ENCODE peak calls at places on chromosomes 12 and 14, in nine cellular contexts. E, I, L, X, P, Z, J, G and A are unnamed samples.

GRCh38 chr12:57760347-57760982 is 5.6 kb downstream of the MARCHF9 start:
- DNase-seq in E (no peak), I (no peak), L (no peak), X (no peak), P (no peak), Z (no peak), J (no peak), G (no peak), A (no peak)

GRCh38 chr12:32344047-32344446 is 55.3 kb upstream of the FGD4 start:
- DNase-seq in E (no peak), I (no peak), L (no peak), X (no peak), P (no peak), Z (no peak), J (no peak), G (no peak), A (no peak)

GRCh38 chr12:45918818-45919217 is 71.6 kb downstream of the SCAF11 start:
- DNase-seq in E (peak; percentile 23), I (no peak), L (no peak), X (no peak), P (no peak), Z (no peak), J (no peak), G (no peak), A (no peak)

GRCh38 chr12:16003460-16003859 is 92.3 kb downstream of the DERA start:
- DNase-seq in E (no peak), I (no peak), L (no peak), X (no peak), P (no peak), Z (no peak), J (no peak), G (no peak), A (no peak)

GRCh38 chr12:65925626-65926025 is 101.3 kb downstream of the HMGA2 start:
- DNase-seq in E (no peak), I (no peak), L (no peak), X (no peak), P (no peak), Z (no peak), J (no peak), G (no peak), A (no peak)

GRCh38 chr12:16828891-16829290 is 222.9 kb upstream of the LMO3 start:
- DNase-seq in E (no peak), I (no peak), L (no peak), X (no peak), P (no peak), Z (no peak), J (no peak), G (no peak), A (no peak)

GRCh38 chr12:98816720-98817119 is 171.6 kb downstream of the APAF1 start:
- DNase-seq in E (no peak), I (no peak), L (no peak), X (no peak), P (no peak), Z (no peak), J (no peak), G (no peak), A (no peak)

GRCh38 chr12:66665416-66665815 is 13.5 kb downstream of the GRIP1 start:
- DNase-seq in E (no peak), I (no peak), L (no peak), X (no peak), P (no peak), Z (no peak), J (no peak), G (no peak), A (no peak)

GRCh38 chr14:72634910-72635647 is 258.8 kb downstream of the DPF3 start:
- DNase-seq in E (no peak), I (no peak), L (no peak), X (no peak), P (no peak), Z (no peak), J (no peak), G (no peak), A (no peak)

GRCh38 chr14:103444837-103445524 is 59.8 kb downstream of the MARK3 start:
- DNase-seq in E (peak; percentile 65), I (peak; percentile 47), L (no peak), X (no peak), P (no peak), Z (no peak), J (no peak), G (no peak), A (no peak)

GRCh38 chr12:96907681-96908163 is 665 bp downstream of the NEDD1 start:
- DNase-seq in E (peak; percentile 22), I (no peak), L (no peak), X (no peak), P (peak; percentile 14), Z (no peak), J (peak; percentile 20), G (no peak), A (no peak)